ENCODE peak calls at places on chromosomes 2 and 18, in four cellular contexts. One of them, this sample, is unnamed.

GRCh38 chr18:39958876-39959275 is 1996.2 kb upstream of the PIK3C3 start:
- DNase-seq in HCT116: no peak
- DNase-seq in HFFc6: no peak
- DNase-seq in neural progenitor cell: no peak
- DNase-seq in this sample: no peak

GRCh38 chr18:50847192-50847591 is 27.4 kb upstream of the MRO start:
- DNase-seq in HCT116: no peak
- DNase-seq in HFFc6: peak
- DNase-seq in neural progenitor cell: no peak
- DNase-seq in this sample: no peak

GRCh38 chr2:59176737-59177136 is 935.6 kb upstream of the FANCL start:
- DNase-seq in HCT116: no peak
- DNase-seq in HFFc6: no peak
- DNase-seq in neural progenitor cell: no peak
- DNase-seq in this sample: no peak

GRCh38 chr2:106197878-106198277 is 3.8 kb upstream of the UXS1 start:
- DNase-seq in HCT116: no peak
- DNase-seq in HFFc6: peak
- DNase-seq in neural progenitor cell: no peak
- DNase-seq in this sample: no peak

GRCh38 chr2:190659553-190659952 is 10.7 kb downstream of the NAB1 start:
- DNase-seq in HCT116: no peak
- DNase-seq in HFFc6: no peak
- DNase-seq in neural progenitor cell: no peak
- DNase-seq in this sample: no peak

GRCh38 chr18:51813740-51814139 is 526.3 kb upstream of the DCC start:
- DNase-seq in HCT116: no peak
- DNase-seq in HFFc6: no peak
- DNase-seq in neural progenitor cell: no peak
- DNase-seq in this sample: no peak

GRCh38 chr2:75792146-75792545 is 81.4 kb upstream of the GCFC2 start:
- DNase-seq in HCT116: no peak
- DNase-seq in HFFc6: no peak
- DNase-seq in neural progenitor cell: no peak
- DNase-seq in this sample: no peak

GRCh38 chr2:36451512-36451911 is 95.9 kb downstream of the CRIM1 start:
- DNase-seq in HCT116: no peak
- DNase-seq in HFFc6: no peak
- DNase-seq in neural progenitor cell: no peak
- DNase-seq in this sample: no peak

GRCh38 chr2:98805412-98806265 is 74.7 kb upstream of the MGAT4A start:
- DNase-seq in HCT116: no peak
- DNase-seq in HFFc6: peak
- DNase-seq in neural progenitor cell: peak
- DNase-seq in this sample: peak

GRCh38 chr2:208304695-208305094 is 38.6 kb downstream of the PIKFYVE start:
- DNase-seq in HCT116: no peak
- DNase-seq in HFFc6: no peak
- DNase-seq in neural progenitor cell: no peak
- DNase-seq in this sample: no peak

GRCh38 chr18:61531182-61531581 is 198.0 kb downstream of the CDH20 start:
- DNase-seq in HCT116: no peak
- DNase-seq in HFFc6: no peak
- DNase-seq in neural progenitor cell: no peak
- DNase-seq in this sample: no peak

GRCh38 chr2:26961603-26962184 is 8.7 kb upstream of the MAPRE3 start:
- DNase-seq in HCT116: peak
- DNase-seq in HFFc6: peak
- DNase-seq in neural progenitor cell: peak
- DNase-seq in this sample: peak

GRCh38 chr2:233404227-233404626 is 49.9 kb downstream of the DGKD start:
- DNase-seq in HCT116: peak
- DNase-seq in HFFc6: peak
- DNase-seq in neural progenitor cell: peak
- DNase-seq in this sample: no peak

GRCh38 chr2:152411154-152411553 is 76.2 kb downstream of the FMNL2 start:
- DNase-seq in HCT116: no peak
- DNase-seq in HFFc6: no peak
- DNase-seq in neural progenitor cell: no peak
- DNase-seq in this sample: no peak

GRCh38 chr18:21911551-21911950 is 171.0 kb downstream of the MIB1 start:
- DNase-seq in HCT116: no peak
- DNase-seq in HFFc6: no peak
- DNase-seq in neural progenitor cell: no peak
- DNase-seq in this sample: no peak

GRCh38 chr2:58146707-58147106 is 94.4 kb downstream of the FANCL start:
- DNase-seq in HCT116: peak
- DNase-seq in HFFc6: peak
- DNase-seq in neural progenitor cell: no peak
- DNase-seq in this sample: no peak

GRCh38 chr18:69365658-69366057 is 35.0 kb upstream of the DOK6 start:
- DNase-seq in HCT116: no peak
- DNase-seq in HFFc6: no peak
- DNase-seq in neural progenitor cell: peak
- DNase-seq in this sample: no peak

GRCh38 chr2:171210864-171211431 is 50.3 kb upstream of the TLK1 start:
- DNase-seq in HCT116: no peak
- DNase-seq in HFFc6: peak
- DNase-seq in neural progenitor cell: no peak
- DNase-seq in this sample: no peak

GRCh38 chr2:60407398-60407797 is 146.1 kb downstream of the BCL11A start:
- DNase-seq in HCT116: no peak
- DNase-seq in HFFc6: no peak
- DNase-seq in neural progenitor cell: no peak
- DNase-seq in this sample: no peak

GRCh38 chr2:222450021-222450420 is 25.7 kb downstream of the SGPP2 start:
- DNase-seq in HCT116: no peak
- DNase-seq in HFFc6: no peak
- DNase-seq in neural progenitor cell: no peak
- DNase-seq in this sample: no peak

GRCh38 chr2:3288455-3289163 is 89.0 kb downstream of the EIPR1 start:
- DNase-seq in HCT116: no peak
- DNase-seq in HFFc6: no peak
- DNase-seq in neural progenitor cell: no peak
- DNase-seq in this sample: no peak

GRCh38 chr2:231372326-231372725 is 23.2 kb upstream of the B3GNT7 start:
- DNase-seq in HCT116: no peak
- DNase-seq in HFFc6: no peak
- DNase-seq in neural progenitor cell: no peak
- DNase-seq in this sample: no peak

GRCh38 chr18:76412818-76413565 is 82.0 kb downstream of the ZNF516 start:
- DNase-seq in HCT116: no peak
- DNase-seq in HFFc6: peak
- DNase-seq in neural progenitor cell: no peak
- DNase-seq in this sample: no peak

GRCh38 chr2:149080104-149080503 is 41.6 kb downstream of the LYPD6B start:
- DNase-seq in HCT116: no peak
- DNase-seq in HFFc6: no peak
- DNase-seq in neural progenitor cell: no peak
- DNase-seq in this sample: no peak

GRCh38 chr2:239276813-239277193 is 124.0 kb downstream of the HDAC4 start:
- DNase-seq in HCT116: no peak
- DNase-seq in HFFc6: no peak
- DNase-seq in neural progenitor cell: no peak
- DNase-seq in this sample: no peak

GRCh38 chr2:239278941-239279365 is 121.9 kb downstream of the HDAC4 start:
- DNase-seq in HCT116: peak
- DNase-seq in HFFc6: no peak
- DNase-seq in neural progenitor cell: no peak
- DNase-seq in this sample: no peak

GRCh38 chr2:239278361-239278760 is 122.5 kb downstream of the HDAC4 start:
- DNase-seq in HCT116: no peak
- DNase-seq in HFFc6: no peak
- DNase-seq in neural progenitor cell: no peak
- DNase-seq in this sample: no peak

GRCh38 chr2:239277401-239278085 is 123.3 kb downstream of the HDAC4 start:
- DNase-seq in HCT116: no peak
- DNase-seq in HFFc6: no peak
- DNase-seq in neural progenitor cell: no peak
- DNase-seq in this sample: no peak

DNA sequence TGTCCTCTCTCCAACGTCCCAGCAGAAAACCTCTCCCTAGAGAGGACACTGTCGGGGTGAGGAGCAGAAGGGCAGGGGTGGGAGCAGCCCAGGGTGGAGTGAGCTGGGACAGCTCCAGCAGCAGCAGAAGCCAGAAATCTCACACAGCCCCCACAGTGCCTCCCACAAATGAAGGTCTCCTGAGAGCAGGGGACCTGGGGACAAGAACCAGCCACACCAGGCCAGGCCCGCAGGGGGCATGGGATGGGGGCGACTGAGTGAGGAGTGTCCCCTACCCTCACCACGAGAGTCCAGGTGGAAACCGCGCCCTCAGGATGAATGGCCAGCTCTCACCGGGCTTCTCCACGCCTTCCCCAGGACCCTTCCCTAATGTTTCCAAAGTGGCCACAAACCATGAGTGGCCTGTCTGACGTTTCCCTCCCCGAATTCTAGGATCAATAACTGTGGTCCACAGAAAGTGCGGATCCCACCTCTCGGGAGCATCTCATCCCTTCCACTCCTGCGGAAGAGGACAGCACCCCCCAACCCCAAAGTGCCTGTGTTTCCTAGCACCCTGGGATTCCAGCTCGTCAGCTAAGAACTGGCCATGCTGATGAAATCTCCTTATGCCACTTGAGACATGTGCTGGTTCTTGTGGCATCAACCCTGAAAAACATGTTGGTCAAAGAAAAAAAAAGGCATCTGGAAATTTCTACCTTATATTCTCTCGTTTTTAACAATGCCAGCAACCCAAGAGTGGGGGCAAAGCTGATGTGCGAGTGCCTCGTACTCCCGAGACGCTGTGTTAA is 121.1 kb downstream of the HDAC4 start:
- DNase-seq in HCT116: no peak
- DNase-seq in HFFc6: no peak
- DNase-seq in neural progenitor cell: no peak
- DNase-seq in this sample: no peak
- TF ChIP-seq CTCF in HCT116: no peak
- TF ChIP-seq CTCF in HFFc6: no peak
- TF ChIP-seq CTCF in neural progenitor cell: no peak
- TF ChIP-seq CTCF in this sample: no peak

DNA sequence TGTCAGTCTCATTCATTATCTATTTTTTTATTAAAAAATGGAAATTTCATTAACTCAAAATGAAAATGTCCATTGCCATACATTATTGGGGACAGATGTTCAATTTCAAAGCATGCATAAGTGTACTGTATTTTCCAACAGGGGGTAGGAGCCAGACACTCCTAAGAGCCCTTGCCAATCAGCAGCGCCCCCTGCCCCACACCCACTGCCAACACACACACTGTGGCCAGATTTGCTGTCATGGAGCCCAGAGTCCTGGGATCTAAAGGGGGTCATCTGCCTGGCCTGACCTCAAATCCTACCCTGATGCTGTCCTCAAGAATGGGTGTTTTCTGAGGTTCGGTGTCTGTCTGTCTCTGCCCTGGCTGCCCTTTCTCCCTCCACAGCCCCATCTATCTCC is 162.2 kb upstream of the TWIST2 start:
- DNase-seq in HCT116: no peak
- DNase-seq in HFFc6: no peak
- DNase-seq in neural progenitor cell: peak
- DNase-seq in this sample: no peak
- TF ChIP-seq CTCF in HCT116: peak
- TF ChIP-seq CTCF in HFFc6: peak
- TF ChIP-seq CTCF in neural progenitor cell: peak
- TF ChIP-seq CTCF in this sample: no peak

GRCh38 chr2:45484965-45485364 is 126.1 kb downstream of the SRBD1 start:
- DNase-seq in HCT116: no peak
- DNase-seq in HFFc6: no peak
- DNase-seq in neural progenitor cell: no peak
- DNase-seq in this sample: no peak

DNA sequence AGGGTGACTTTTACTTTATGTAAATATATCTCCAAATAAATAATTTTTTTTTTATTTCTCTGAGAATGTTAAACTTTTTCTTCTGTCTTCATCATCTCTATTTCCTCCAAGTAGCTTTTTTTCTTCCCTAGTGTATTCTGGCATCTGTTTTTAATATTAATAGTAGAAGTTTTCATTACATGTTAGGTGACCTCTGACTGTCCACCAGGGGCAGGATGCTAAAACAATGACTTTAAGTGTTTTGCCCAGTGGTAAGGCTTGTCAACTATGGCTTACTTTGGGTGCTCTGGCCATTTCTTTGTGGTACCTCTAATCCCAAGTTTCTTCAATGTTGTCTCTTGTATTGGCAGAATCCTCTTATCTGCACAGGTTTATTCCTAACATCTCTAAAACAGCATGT is 127.1 kb downstream of the SRBD1 start:
- DNase-seq in HCT116: peak
- DNase-seq in HFFc6: peak
- DNase-seq in neural progenitor cell: no peak
- DNase-seq in this sample: no peak
- TF ChIP-seq CTCF in HCT116: no peak
- TF ChIP-seq CTCF in HFFc6: peak
- TF ChIP-seq CTCF in neural progenitor cell: peak
- TF ChIP-seq CTCF in this sample: peak

GRCh38 chr2:18268400-18268799 is 292.1 kb downstream of the RDH14 start:
- DNase-seq in HCT116: no peak
- DNase-seq in HFFc6: no peak
- DNase-seq in neural progenitor cell: no peak
- DNase-seq in this sample: no peak

GRCh38 chr2:18267501-18267900 is 293.0 kb downstream of the RDH14 start:
- DNase-seq in HCT116: no peak
- DNase-seq in HFFc6: no peak
- DNase-seq in neural progenitor cell: no peak
- DNase-seq in this sample: no peak

GRCh38 chr2:18266188-18266587 is 294.3 kb downstream of the RDH14 start:
- DNase-seq in HCT116: no peak
- DNase-seq in HFFc6: no peak
- DNase-seq in neural progenitor cell: no peak
- DNase-seq in this sample: no peak

GRCh38 chr2:18265614-18266013 is 294.8 kb downstream of the RDH14 start:
- DNase-seq in HCT116: no peak
- DNase-seq in HFFc6: no peak
- DNase-seq in neural progenitor cell: no peak
- DNase-seq in this sample: no peak

DNA sequence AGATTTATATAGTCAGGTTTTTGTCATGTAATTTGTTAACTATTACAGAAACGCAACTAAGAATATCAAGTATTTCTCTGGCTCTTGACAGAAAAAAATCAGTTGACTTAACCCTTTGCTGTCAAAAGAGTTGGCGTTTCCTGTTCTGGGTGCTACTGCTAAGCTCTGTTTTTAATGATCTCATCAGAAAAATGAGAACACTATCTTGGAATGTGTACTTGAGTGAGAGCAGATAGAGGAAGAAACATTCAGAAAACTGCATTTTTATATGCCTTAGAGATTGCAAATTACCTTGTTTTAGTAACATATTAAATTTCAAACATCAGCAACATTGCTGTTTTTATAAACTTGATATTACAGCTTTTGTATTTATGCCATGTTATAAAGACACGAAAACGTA is 297.9 kb downstream of the RDH14 start:
- DNase-seq in HCT116: no peak
- DNase-seq in HFFc6: no peak
- DNase-seq in neural progenitor cell: no peak
- DNase-seq in this sample: no peak
- TF ChIP-seq CTCF in HCT116: no peak
- TF ChIP-seq CTCF in HFFc6: no peak
- TF ChIP-seq CTCF in neural progenitor cell: no peak
- TF ChIP-seq CTCF in this sample: no peak

GRCh38 chr18:62716679-62717058 is 1.3 kb downstream of the PHLPP1 start:
- DNase-seq in HCT116: no peak
- DNase-seq in HFFc6: no peak
- DNase-seq in neural progenitor cell: peak
- DNase-seq in this sample: peak
- TF ChIP-seq CTCF in HCT116: no peak
- TF ChIP-seq CTCF in HFFc6: no peak
- TF ChIP-seq CTCF in neural progenitor cell: peak
- TF ChIP-seq CTCF in this sample: no peak

GRCh38 chr2:5734866-5735861 is 43.0 kb downstream of the SOX11 start:
- DNase-seq in HCT116: no peak
- DNase-seq in HFFc6: no peak
- DNase-seq in neural progenitor cell: no peak
- DNase-seq in this sample: no peak
- TF ChIP-seq CTCF in HCT116: no peak
- TF ChIP-seq CTCF in HFFc6: no peak
- TF ChIP-seq CTCF in neural progenitor cell: no peak
- TF ChIP-seq CTCF in this sample: no peak

This sample was measured in nephron progenitor cell.